ENCODE peak calls at places on chromosomes 6 and 20, in four cellular contexts. S is hepatocyte; T is CD4-positive, CD25-positive, alpha-beta regulatory T cell; E is osteoblast. C is an unnamed sample. For H3K36me3, the result is how much of the 10 kb centered on the place peaks cover.

GRCh38 chr6:114304304-114304887 is 38.4 kb downstream of the HS3ST5 start:
- DNase-seq in S (peak), T (peak), E (no peak), C (no peak)

GRCh38 chr20:46350201-46350985 is 42.1 kb upstream of the CDH22 start:
- DNase-seq in S (peak), T (peak), E (peak), C (no peak)

GRCh38 chr6:17863971-17864754 is 123.3 kb downstream of the KIF13A start:
- DNase-seq in S (no peak), T (no peak), E (peak), C (no peak)

GRCh38 chr20:63977392-63978276 is 1.8 kb downstream of the SAMD10 start:
- DNase-seq in S (peak), T (peak), E (peak), C (no peak)

GRCh38 chr6:9540534-9541126 is 874.2 kb downstream of the TFAP2A start:
- DNase-seq in S (peak), T (peak), E (peak), C (no peak)

GRCh38 chr20:49343246-49343645 is 65.4 kb upstream of the ZNFX1 start:
- DNase-seq in S (no peak), T (no peak), E (no peak), C (no peak)

GRCh38 chr6:21305827-21306469 is 287.6 kb upstream of the SOX4 start:
- DNase-seq in S (peak), T (no peak), E (no peak), C (no peak)

GRCh38 chr20:57999465-58000111 is 228.9 kb downstream of the ANKRD60 start:
- DNase-seq in S (no peak), T (no peak), E (no peak), C (no peak)

GRCh38 chr6:165515963-165516624 is 146.9 kb downstream of the PDE10A start:
- DNase-seq in S (no peak), T (no peak), E (no peak), C (no peak)

GRCh38 chr20:56922497-56922896 is 293.4 kb downstream of the TFAP2C start:
- DNase-seq in S (no peak), T (no peak), E (no peak), C (no peak)

GRCh38 chr6:143562143-143562542 is 50.6 kb upstream of the FUCA2 start:
- DNase-seq in S (no peak), T (no peak), E (no peak), C (no peak)

GRCh38 chr6:62371395-62371794 is 85.4 kb upstream of the KHDRBS2 start:
- DNase-seq in S (no peak), T (no peak), E (no peak), C (no peak)

GRCh38 chr20:62925420-62926228 is 681 bp downstream of the DIDO1 start:
- DNase-seq in S (peak), T (peak), E (peak), C (no peak)

GRCh38 chr6:154555075-154555677 is 44.7 kb upstream of the CNKSR3 start:
- DNase-seq in S (peak), T (no peak), E (peak), C (no peak)

DNA sequence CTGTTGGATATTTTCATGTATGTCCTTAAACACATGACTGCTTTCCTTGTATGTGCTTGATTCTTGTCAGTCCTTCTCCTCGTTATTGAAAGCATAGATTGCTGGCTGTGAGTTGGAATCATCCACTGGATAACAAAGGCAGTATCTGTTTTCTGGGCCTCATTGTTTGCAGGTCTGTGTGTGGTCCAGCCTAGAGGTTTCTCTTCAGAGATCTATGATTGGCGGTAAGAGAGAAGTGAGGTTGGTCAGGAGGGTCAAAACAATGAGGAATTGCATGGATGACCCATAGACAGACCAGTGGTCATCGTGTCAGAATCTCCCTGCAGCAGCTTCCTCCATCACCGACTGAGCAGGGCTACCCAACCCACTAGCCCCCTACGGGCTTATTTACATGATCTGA is 915.0 kb downstream of the KIF16B start:
- DNase-seq in S (no peak), T (no peak), E (no peak), C (no peak)
- H3K36me3 ChIP-seq in S (under half), T (under half), E (under half), C (under half)

GRCh38 chr20:25460591-25461280 is 53.3 kb downstream of the GINS1 start:
- DNase-seq in S (no peak), T (no peak), E (peak), C (no peak)
- H3K36me3 ChIP-seq in S (under half), T (under half), E (under half), C (under half)

DNA sequence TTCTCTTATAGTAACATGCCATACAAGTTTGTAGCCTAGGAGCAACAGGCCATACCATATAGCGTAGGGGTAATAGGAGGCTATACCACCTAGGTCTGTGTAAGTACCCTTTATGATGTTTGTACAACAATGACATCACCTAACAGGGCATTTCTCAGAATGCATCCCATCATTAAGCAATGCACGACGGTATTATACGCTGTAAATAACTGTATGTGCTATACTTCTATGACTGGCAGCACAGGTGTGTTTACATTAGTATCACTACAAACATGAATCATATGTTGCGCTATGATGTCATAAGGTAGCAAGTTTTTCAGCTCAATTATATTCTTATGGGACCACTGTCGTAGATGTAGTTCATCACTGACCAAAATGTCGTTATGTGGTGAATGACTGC is 31.0 kb downstream of the ADNP start:
- DNase-seq in S (no peak), T (no peak), E (no peak), C (no peak)
- H3K36me3 ChIP-seq in S (under half), T (under half), E (half or more), C (under half)

GRCh38 chr6:128112494-128112893 is 211.6 kb upstream of the THEMIS start:
- DNase-seq in S (peak), T (peak), E (no peak), C (no peak)
- H3K36me3 ChIP-seq in S (under half), T (under half), E (under half), C (under half)

GRCh38 chr6:44404022-44404714 is 16.7 kb downstream of the CDC5L start:
- DNase-seq in S (no peak), T (no peak), E (no peak), C (no peak)
- H3K36me3 ChIP-seq in S (under half), T (half or more), E (half or more), C (under half)

GRCh38 chr6:142408409-142408808 is 106.6 kb downstream of the ADGRG6 start:
- DNase-seq in S (no peak), T (no peak), E (no peak), C (no peak)
- H3K36me3 ChIP-seq in S (under half), T (under half), E (under half), C (under half)

GRCh38 chr6:159683722-159684304 is 9.2 kb downstream of the SOD2 start:
- DNase-seq in S (no peak), T (no peak), E (no peak), C (no peak)
- H3K36me3 ChIP-seq in S (under half), T (half or more), E (half or more), C (half or more)